ENCODE peak calls at places on chromosomes 1 and 21, in five cellular contexts. K is heart left ventricle, B is pancreas, O is A172, S is activated T-cell treated with anti-CD3 and anti-CD28 coated beads for 4 hours. J is an unnamed sample.

GRCh38 chr1:243850368-243851128 is 505 bp upstream of the AKT3 start:
- DNase-seq in K (peak), B (peak), O (peak), S (peak), J (peak)

GRCh38 chr1:3014041-3014440 is 7.2 kb upstream of the ACTRT2 start:
- DNase-seq in S (no peak), K (no peak), O (no peak), B (no peak), J (no peak)

GRCh38 chr21:40615503-40616376 is 231.2 kb downstream of the DSCAM start:
- DNase-seq in S (no peak), K (no peak), B (no peak), O (no peak), J (no peak)

GRCh38 chr1:75097686-75098085 is 36.5 kb upstream of the LHX8 start:
- DNase-seq in K (no peak), S (no peak), O (peak), B (no peak), J (no peak)

GRCh38 chr1:82695443-82695842 is 894.7 kb downstream of the ADGRL2 start:
- DNase-seq in S (no peak), K (no peak), O (no peak), B (no peak), J (no peak)

GRCh38 chr21:29302340-29302991 is 3.7 kb downstream of the BACH1 start:
- DNase-seq in K (no peak), S (no peak), B (no peak), O (no peak), J (no peak)

GRCh38 chr1:108896160-108897150 is 19.7 kb downstream of the GPSM2 start:
- DNase-seq in K (no peak), S (no peak), O (no peak), B (no peak), J (no peak)

GRCh38 chr1:157766792-157767191 is 10.1 kb downstream of the FCRL2 start:
- DNase-seq in B (no peak), O (no peak), K (no peak), S (no peak), J (no peak)

GRCh38 chr1:39964552-39964951 is 9.6 kb downstream of the MFSD2A start:
- DNase-seq in O (no peak), B (no peak), K (no peak), S (no peak), J (no peak)

GRCh38 chr1:222813866-222814535 is 838 bp upstream of the DISP1 start:
- DNase-seq in K (no peak), B (no peak), O (no peak), S (no peak), J (no peak)

GRCh38 chr1:82269466-82269865 is 468.7 kb downstream of the ADGRL2 start:
- DNase-seq in O (peak), B (no peak), K (no peak), S (no peak), J (no peak)

GRCh38 chr1:192936313-192937018 is 122.7 kb downstream of the UCHL5 start:
- DNase-seq in S (no peak), K (no peak), B (no peak), O (no peak), J (no peak)

GRCh38 chr1:244068563-244068962 is 17.5 kb downstream of the ZBTB18 start:
- DNase-seq in O (peak), S (no peak), K (no peak), B (no peak), J (no peak)

GRCh38 chr1:98103617-98104284 is 182.9 kb upstream of the DPYD start:
- DNase-seq in S (no peak), K (no peak), B (no peak), O (no peak), J (no peak)

GRCh38 chr1:229717774-229718173 is 91.7 kb downstream of the URB2 start:
- DNase-seq in B (no peak), O (peak), S (no peak), K (no peak), J (no peak)